ENCODE peak calls at places on chromosome 4, in seven cellular contexts. X is colonic mucosa, W is NB4, U is ovary, Z is WERI-Rb-1, A is lower lobe of right lung, L is AG10803. B is an unnamed sample.

GRCh38 chr4:992297-993110 is 700 bp downstream of the SLC26A1 start:
- DNase-seq in X (peak), W (no peak), U (no peak), Z (no peak), A (peak), L (no peak), B (peak)

GRCh38 chr4:76977731-76978350 is 28.3 kb downstream of the SEPTIN11 start:
- DNase-seq in X (no peak), W (no peak), U (no peak), Z (no peak), A (no peak), L (peak), B (no peak)

GRCh38 chr4:67909910-67910905 is 26.4 kb upstream of the TMPRSS11D start:
- DNase-seq in X (no peak), W (peak), U (no peak), Z (no peak), A (no peak), L (peak), B (no peak)

GRCh38 chr4:70892086-70892769 is 9.9 kb upstream of the MOB1B start:
- DNase-seq in X (peak), W (peak), U (no peak), Z (no peak), A (peak), L (no peak), B (no peak)

GRCh38 chr4:64551125-64551524 is 141.9 kb upstream of the TECRL start:
- DNase-seq in X (no peak), W (no peak), U (no peak), Z (no peak), A (no peak), L (no peak), B (no peak)

GRCh38 chr4:76897522-76898384 is at the start of gene SOWAHB:
- DNase-seq in X (peak), W (no peak), U (no peak), Z (peak), A (peak), L (no peak), B (no peak)

GRCh38 chr4:23674694-23675093 is 215.2 kb downstream of the PPARGC1A start:
- DNase-seq in X (no peak), W (no peak), U (no peak), Z (no peak), A (no peak), L (no peak), B (no peak)

GRCh38 chr4:56907009-56907408 is 691 bp upstream of the REST start:
- DNase-seq in X (peak), W (peak), U (no peak), Z (peak), A (no peak), L (no peak), B (no peak)

GRCh38 chr4:79947386-79947785 is 125.6 kb downstream of the ANTXR2 start:
- DNase-seq in X (no peak), W (no peak), U (no peak), Z (no peak), A (no peak), L (no peak), B (no peak)

GRCh38 chr4:1323635-1324442 is 23.2 kb upstream of the UVSSA start:
- DNase-seq in X (no peak), W (no peak), U (no peak), Z (no peak), A (no peak), L (peak), B (peak)

GRCh38 chr4:189021831-189022230 is 882.6 kb downstream of the TRIML1 start:
- DNase-seq in X (no peak), W (no peak), U (peak), Z (no peak), A (no peak), L (peak), B (no peak)

GRCh38 chr4:70601422-70602039 is 9.5 kb downstream of the AMBN start:
- DNase-seq in X (peak), W (peak), U (peak), Z (peak), A (no peak), L (peak), B (peak)

GRCh38 chr4:80197132-80197573 is at the start of gene PRDM8:
- DNase-seq in X (no peak), W (no peak), U (no peak), Z (peak), A (no peak), L (peak), B (no peak)

GRCh38 chr4:38791005-38791404 is 8.2 kb upstream of the TLR10 start:
- DNase-seq in X (no peak), W (peak), U (no peak), Z (no peak), A (no peak), L (no peak), B (no peak)

GRCh38 chr4:100177126-100177525 is 13.1 kb downstream of the DDIT4L start:
- DNase-seq in X (no peak), W (no peak), U (no peak), Z (no peak), A (no peak), L (no peak), B (no peak)

GRCh38 chr4:138199568-138200235 is 42.4 kb downstream of the SLC7A11 start:
- DNase-seq in X (peak), W (no peak), U (no peak), Z (no peak), A (no peak), L (no peak), B (peak)

GRCh38 chr4:75343333-75343732 is 170.9 kb downstream of the RCHY1 start:
- DNase-seq in X (no peak), W (no peak), U (no peak), Z (no peak), A (no peak), L (no peak), B (no peak)

GRCh38 chr4:165288639-165289428 is 38.6 kb upstream of the MSMO1 start:
- DNase-seq in X (no peak), W (peak), U (no peak), Z (no peak), A (no peak), L (peak), B (no peak)

GRCh38 chr4:80367737-80368136 is 32.2 kb downstream of the CFAP299 start:
- DNase-seq in X (no peak), W (no peak), U (no peak), Z (no peak), A (no peak), L (peak), B (no peak)

GRCh38 chr4:100962698-100963097 is 384.6 kb downstream of the PPP3CA start:
- DNase-seq in X (no peak), W (no peak), U (no peak), Z (no peak), A (no peak), L (no peak), B (no peak)

GRCh38 chr4:141905751-141906150 is 269.4 kb downstream of the IL15 start:
- DNase-seq in X (no peak), W (no peak), U (no peak), Z (no peak), A (no peak), L (peak), B (no peak)

GRCh38 chr4:38466401-38466800 is 197.6 kb upstream of the KLF3 start:
- DNase-seq in X (no peak), W (no peak), U (no peak), Z (no peak), A (no peak), L (no peak), B (no peak)

GRCh38 chr4:151227731-151228130 is 49.2 kb upstream of the PRSS48 start:
- DNase-seq in X (no peak), W (no peak), U (peak), Z (no peak), A (no peak), L (peak), B (peak)

GRCh38 chr4:5142726-5143125 is 91.4 kb downstream of the STK32B start:
- DNase-seq in X (no peak), W (peak), U (peak), Z (peak), A (no peak), L (peak), B (no peak)

GRCh38 chr4:143391261-143391660 is 54.6 kb downstream of the GAB1 start:
- DNase-seq in X (no peak), W (no peak), U (no peak), Z (peak), A (no peak), L (no peak), B (no peak)

GRCh38 chr4:147175460-147176025 is 229.9 kb upstream of the TTC29 start:
- DNase-seq in X (no peak), W (no peak), U (no peak), Z (peak), A (no peak), L (no peak), B (no peak)

GRCh38 chr4:184216436-184217004 is 1.2 kb downstream of the ENPP6 start:
- DNase-seq in X (no peak), W (no peak), U (no peak), Z (no peak), A (no peak), L (no peak), B (no peak)

GRCh38 chr4:136934601-136935000 is 597.7 kb downstream of the PCDH18 start:
- DNase-seq in X (no peak), W (no peak), U (no peak), Z (no peak), A (no peak), L (no peak), B (no peak)

GRCh38 chr4:188767496-188767895 is 628.3 kb downstream of the TRIML1 start:
- DNase-seq in X (no peak), W (no peak), U (no peak), Z (no peak), A (no peak), L (no peak), B (no peak)

GRCh38 chr4:31026216-31026615 is 306.0 kb downstream of the PCDH7 start:
- DNase-seq in X (no peak), W (no peak), U (no peak), Z (no peak), A (no peak), L (no peak), B (no peak)

GRCh38 chr4:78560296-78560963 is 8.9 kb downstream of the ANXA3 start:
- DNase-seq in X (no peak), W (no peak), U (no peak), Z (no peak), A (no peak), L (peak), B (no peak)

GRCh38 chr4:78845469-78845868 is 69.3 kb downstream of the BMP2K start:
- DNase-seq in X (no peak), W (peak), U (no peak), Z (no peak), A (no peak), L (no peak), B (no peak)

GRCh38 chr4:169677150-169677732 is 56.9 kb downstream of the CLCN3 start:
- DNase-seq in X (no peak), W (no peak), U (no peak), Z (no peak), A (no peak), L (no peak), B (no peak)

GRCh38 chr4:180717451-180717850 is 1525.8 kb upstream of the TENM3 start:
- DNase-seq in X (no peak), W (no peak), U (no peak), Z (no peak), A (no peak), L (no peak), B (no peak)

GRCh38 chr4:20364969-20365368 is 113.3 kb downstream of the SLIT2 start:
- DNase-seq in X (no peak), W (no peak), U (no peak), Z (no peak), A (no peak), L (no peak), B (no peak)

GRCh38 chr4:5043579-5043978 is 7.7 kb upstream of the STK32B start:
- DNase-seq in X (no peak), W (no peak), U (no peak), Z (no peak), A (no peak), L (no peak), B (no peak)

GRCh38 chr4:4247711-4248035 is 350 bp downstream of the TMEM128 start:
- DNase-seq in X (no peak), W (no peak), U (no peak), Z (no peak), A (no peak), L (no peak), B (peak)

GRCh38 chr4:123452585-123452984 is 56.0 kb downstream of the SPRY1 start:
- DNase-seq in X (peak), W (peak), U (peak), Z (no peak), A (peak), L (peak), B (peak)

GRCh38 chr4:24791043-24791442 is 4.3 kb upstream of the SOD3 start:
- DNase-seq in X (no peak), W (no peak), U (no peak), Z (no peak), A (no peak), L (no peak), B (no peak)

GRCh38 chr4:174156239-174156826 is 127.1 kb downstream of the FBXO8 start:
- DNase-seq in X (no peak), W (peak), U (no peak), Z (no peak), A (no peak), L (peak), B (peak)
- TF ChIP-seq CTCF in X (peak), W (peak), U (peak), Z (peak), A (peak), L (peak), B (peak)

GRCh38 chr4:6221296-6221850 is 21.0 kb upstream of the JAKMIP1 start:
- DNase-seq in X (no peak), W (no peak), U (no peak), Z (no peak), A (no peak), L (no peak), B (no peak)
- H3K4me3 ChIP-seq in X (peak), W (no peak), U (no peak), Z (no peak), A (peak), L (no peak), B (no peak)

GRCh38 chr4:7704091-7704490 is 235.6 kb downstream of the AFAP1 start:
- DNase-seq in X (no peak), W (no peak), U (no peak), Z (no peak), A (no peak), L (no peak), B (no peak)

GRCh38 chr4:7703669-7704068 is 236.0 kb downstream of the AFAP1 start:
- DNase-seq in X (no peak), W (no peak), U (no peak), Z (no peak), A (no peak), L (no peak), B (no peak)

GRCh38 chr4:7704625-7705024 is 235.0 kb downstream of the AFAP1 start:
- DNase-seq in X (no peak), W (no peak), U (no peak), Z (no peak), A (no peak), L (no peak), B (no peak)

GRCh38 chr4:7705602-7706001 is 234.1 kb downstream of the AFAP1 start:
- DNase-seq in X (no peak), W (no peak), U (no peak), Z (no peak), A (no peak), L (no peak), B (no peak)

GRCh38 chr4:7705062-7705461 is 234.6 kb downstream of the AFAP1 start:
- DNase-seq in X (no peak), W (peak), U (no peak), Z (peak), A (no peak), L (no peak), B (no peak)
- TF ChIP-seq CTCF in X (no peak), W (peak), U (no peak), Z (peak), A (no peak), L (no peak), B (no peak)

GRCh38 chr4:52711271-52711670 is 40.0 kb downstream of the ERVMER34-1 start:
- DNase-seq in X (peak), W (no peak), U (no peak), Z (no peak), A (no peak), L (no peak), B (no peak)
- H3K4me3 ChIP-seq in X (no peak), W (no peak), U (no peak), Z (no peak), A (no peak), L (no peak), B (no peak)

GRCh38 chr4:11420327-11420726 is 8.4 kb downstream of the HS3ST1 start:
- DNase-seq in X (no peak), W (no peak), U (no peak), Z (no peak), A (no peak), L (no peak), B (no peak)

GRCh38 chr4:11416071-11416766 is 12.5 kb downstream of the HS3ST1 start:
- DNase-seq in X (no peak), W (no peak), U (no peak), Z (no peak), A (no peak), L (no peak), B (no peak)

GRCh38 chr4:11421116-11421515 is 7.6 kb downstream of the HS3ST1 start:
- DNase-seq in X (no peak), W (no peak), U (no peak), Z (no peak), A (no peak), L (no peak), B (no peak)

GRCh38 chr4:11416767-11417113 is 12.0 kb downstream of the HS3ST1 start:
- DNase-seq in X (no peak), W (no peak), U (no peak), Z (no peak), A (no peak), L (no peak), B (no peak)

DNA sequence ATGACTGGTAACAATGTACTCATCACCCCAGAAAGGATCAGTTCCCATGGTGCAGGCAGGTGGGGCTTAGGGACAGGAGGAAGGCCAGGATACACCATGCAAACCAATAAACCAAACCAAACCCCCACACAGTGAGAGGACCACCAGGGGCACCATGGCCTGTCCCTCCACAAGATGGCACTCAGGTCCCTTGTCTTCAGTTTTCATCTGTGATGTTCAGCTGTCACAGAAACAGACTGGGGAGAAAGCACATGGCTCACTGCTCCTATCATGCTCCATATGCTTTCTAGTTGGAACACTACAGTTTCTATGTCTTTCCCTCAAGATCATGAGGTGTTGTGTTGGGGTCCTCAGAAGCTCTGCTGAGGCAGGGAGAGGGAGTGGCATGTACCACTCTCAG is 10.1 kb downstream of the HS3ST1 start:
- DNase-seq in X (no peak), W (peak), U (no peak), Z (peak), A (no peak), L (no peak), B (no peak)
- TF ChIP-seq CTCF in X (no peak), W (peak), U (no peak), Z (peak), A (peak), L (no peak), B (peak)

GRCh38 chr4:88017516-88018302 is 10.3 kb downstream of the PKD2 start:
- DNase-seq in X (no peak), W (no peak), U (peak), Z (no peak), A (no peak), L (peak), B (peak)
- H3K4me3 ChIP-seq in X (no peak), W (no peak), U (no peak), Z (no peak), A (no peak), L (no peak), B (no peak)

DNA sequence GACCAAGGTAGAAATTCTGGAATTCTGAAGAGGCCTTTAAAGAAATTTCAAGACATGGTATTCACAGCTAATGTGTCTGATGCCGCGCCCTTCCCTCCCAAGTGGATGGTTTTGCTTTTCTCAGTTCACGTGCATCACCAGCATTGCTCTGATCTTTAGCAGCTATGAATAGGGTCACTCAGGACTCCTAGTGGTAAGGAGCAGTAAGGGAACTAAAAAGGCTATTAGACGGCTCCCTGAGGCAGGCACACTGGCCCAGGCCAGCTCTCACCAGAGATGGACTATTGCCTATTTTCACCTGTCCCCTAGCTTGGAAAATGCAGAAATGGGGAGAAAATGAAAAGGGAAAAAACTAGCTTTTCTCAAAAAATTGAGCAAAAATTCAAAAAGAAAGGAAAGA is 447.5 kb upstream of the RASGEF1B start:
- DNase-seq in X (no peak), W (peak), U (no peak), Z (peak), A (no peak), L (no peak), B (peak)
- TF ChIP-seq CTCF in X (peak), W (peak), U (no peak), Z (peak), A (no peak), L (peak), B (peak)

DNA sequence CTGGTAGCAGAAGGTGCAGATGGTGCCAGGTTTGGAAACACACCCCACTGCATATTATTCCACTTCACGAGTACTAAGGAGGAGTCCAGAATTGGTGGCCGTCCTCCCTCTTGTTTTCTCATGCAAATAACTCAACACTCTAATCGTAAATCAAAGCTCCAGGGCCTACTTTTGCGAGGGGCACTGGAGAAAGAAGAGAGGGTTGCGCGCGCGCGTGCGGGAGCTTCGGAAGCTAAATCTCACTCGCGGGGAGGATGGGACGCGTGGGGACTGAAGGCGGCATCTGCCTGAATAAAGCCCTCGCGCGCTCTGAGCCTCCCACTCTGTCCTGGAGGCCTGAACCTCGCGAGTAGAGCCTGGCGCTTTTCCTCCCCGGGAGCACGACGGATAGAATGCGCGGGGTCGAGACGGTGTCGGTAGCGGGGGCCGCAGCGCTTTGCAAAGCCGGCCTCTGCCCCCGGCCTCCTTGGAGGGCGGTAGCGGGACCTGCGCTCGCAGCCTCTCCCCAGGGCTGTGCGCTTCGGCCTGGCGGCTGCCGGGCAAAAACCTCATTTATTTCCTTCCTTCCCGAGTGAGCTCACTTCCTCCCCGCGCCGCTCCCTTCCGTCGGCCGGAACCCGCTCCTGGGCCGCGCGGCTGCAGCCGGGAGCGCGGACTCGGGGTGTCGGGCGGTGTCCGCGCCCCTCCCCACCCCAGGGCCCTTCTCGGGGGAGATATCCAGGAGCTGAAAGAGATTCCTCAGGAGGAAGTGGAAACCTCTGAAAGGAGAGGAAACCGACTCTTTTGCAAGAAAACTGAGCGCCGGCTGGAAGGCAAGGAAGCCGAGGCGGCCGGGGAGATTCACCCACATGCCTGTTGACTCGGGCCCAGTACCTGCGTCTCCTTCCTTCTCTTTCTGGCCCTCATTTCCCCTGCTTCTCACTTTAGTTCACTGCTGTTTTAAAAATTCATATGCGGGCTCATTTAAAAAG is 20.7 kb downstream of the HAND2 start:
- DNase-seq in X (peak), W (no peak), U (peak), Z (no peak), A (no peak), L (peak), B (no peak)
- H3K4me3 ChIP-seq in X (peak), W (no peak), U (peak), Z (no peak), A (peak), L (peak), B (peak)